ENCODE peak calls at places on chromosomes 11 and 22, in six cellular contexts. R is substantia nigra, O is psoas muscle, N is tibial nerve, Z is ovary, X is neuronal stem cell. H is an unnamed sample.
A peak's percentile ranks its signal among the peaks of the same experiment; 100 is the strongest.

GRCh38 chr11:35949242-35949641 is 5.4 kb downstream of the LDLRAD3 start:
- DNase-seq in R (no peak), O (no peak), N (no peak), Z (no peak), X (no peak), H (no peak)

GRCh38 chr11:17528906-17529813 is 15.1 kb downstream of the USH1C start:
- DNase-seq in R (no peak), O (no peak), N (no peak), Z (no peak), X (no peak), H (no peak)

GRCh38 chr22:48425091-48425506 is 1402.6 kb downstream of the BRD1 start:
- DNase-seq in R (no peak), O (no peak), N (no peak), Z (no peak), X (no peak), H (no peak)

GRCh38 chr11:61725632-61726280 is 26.7 kb upstream of the MYRF start:
- DNase-seq in R (no peak), O (no peak), N (no peak), Z (peak; percentile 65), X (no peak), H (no peak)

GRCh38 chr22:39318507-39319283 is 728 bp downstream of the RPL3 start:
- DNase-seq in R (no peak), O (no peak), N (no peak), Z (no peak), X (no peak), H (no peak)

GRCh38 chr11:2663506-2663905 is 36.3 kb downstream of the KCNQ1OT1 start:
- DNase-seq in R (no peak), O (no peak), N (no peak), Z (no peak), X (no peak), H (no peak)

GRCh38 chr22:50460942-50461341 is 13.9 kb downstream of the SBF1 start:
- DNase-seq in R (no peak), O (no peak), N (no peak), Z (no peak), X (no peak), H (no peak)

GRCh38 chr11:58787903-58788302 is 56.2 kb upstream of the GLYAT start:
- DNase-seq in R (no peak), O (no peak), N (no peak), Z (no peak), X (no peak), H (no peak)

GRCh38 chr11:126024143-126024542 is 38.5 kb downstream of the CDON start:
- DNase-seq in R (no peak), O (no peak), N (no peak), Z (no peak), X (no peak), H (no peak)

GRCh38 chr11:126029805-126030204 is 32.9 kb downstream of the CDON start:
- DNase-seq in R (no peak), O (no peak), N (no peak), Z (no peak), X (no peak), H (no peak)

GRCh38 chr11:126029237-126029636 is 33.4 kb downstream of the CDON start:
- DNase-seq in R (no peak), O (no peak), N (no peak), Z (no peak), X (no peak), H (no peak)

GRCh38 chr11:126025822-126026221 is 36.8 kb downstream of the CDON start:
- DNase-seq in R (no peak), O (no peak), N (no peak), Z (no peak), X (no peak), H (no peak)

GRCh38 chr11:126026579-126026978 is 36.1 kb downstream of the CDON start:
- DNase-seq in R (no peak), O (no peak), N (no peak), Z (no peak), X (no peak), H (no peak)
- H3K27ac ChIP-seq in R (no peak overlapping the region), O (no peak overlapping the region), N (no peak overlapping the region), Z (no peak overlapping the region), X (no peak overlapping the region), H (no peak overlapping the region)

DNA sequence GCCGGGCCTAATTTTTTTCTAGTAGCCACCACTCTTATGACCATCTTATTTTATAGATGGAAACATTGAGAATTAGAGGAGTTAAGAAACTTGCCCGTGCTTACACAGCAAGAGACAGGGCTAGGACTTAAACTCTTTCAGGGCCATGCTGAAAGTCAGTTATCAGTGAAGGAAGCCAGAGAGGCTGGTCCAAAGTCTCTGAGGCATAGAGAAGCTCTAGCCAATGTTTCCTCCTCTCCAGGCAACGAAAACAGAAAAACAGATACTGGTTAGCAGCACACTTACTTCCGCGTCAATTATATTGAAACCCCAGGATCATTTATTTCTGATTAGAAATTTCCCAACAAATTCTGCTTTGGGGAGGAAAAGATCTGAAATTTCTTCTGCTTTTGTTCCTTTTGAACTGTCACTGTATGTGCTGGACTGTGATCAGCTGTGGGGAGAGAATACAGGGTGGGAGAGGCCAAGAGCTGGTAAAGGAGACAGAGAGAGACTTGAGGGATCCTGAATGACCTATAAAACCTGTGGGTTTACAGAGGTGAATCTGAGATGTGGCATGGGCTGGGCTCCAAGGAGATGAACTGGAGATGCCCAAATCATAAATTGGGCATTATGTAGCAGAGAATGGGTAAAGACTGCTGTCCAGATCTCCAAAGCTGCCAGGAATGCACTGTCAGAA is 37.5 kb upstream of the CAPRIN1 start:
- DNase-seq in R (no peak), O (no peak), N (no peak), Z (no peak), X (no peak), H (no peak)
- H3K27ac ChIP-seq in R (no peak overlapping the region), O (no peak overlapping the region), N (no peak overlapping the region), Z (no peak overlapping the region), X (no peak overlapping the region), H (no peak overlapping the region)

GRCh38 chr11:93514712-93515111 is 28.5 kb downstream of the SMCO4 start:
- DNase-seq in R (no peak), O (no peak), N (no peak), Z (no peak), X (no peak), H (no peak)

GRCh38 chr11:93510196-93510898 is 32.8 kb downstream of the SMCO4 start:
- DNase-seq in R (no peak), O (no peak), N (no peak), Z (no peak), X (no peak), H (no peak)

GRCh38 chr11:93512965-93513667 is 30.1 kb downstream of the SMCO4 start:
- DNase-seq in R (no peak), O (no peak), N (no peak), Z (no peak), X (no peak), H (no peak)

GRCh38 chr11:93513763-93514162 is 29.4 kb downstream of the SMCO4 start:
- DNase-seq in R (no peak), O (no peak), N (no peak), Z (no peak), X (no peak), H (no peak)

GRCh38 chr11:93512073-93512475 is 31.1 kb downstream of the SMCO4 start:
- DNase-seq in R (no peak), O (no peak), N (no peak), Z (no peak), X (no peak), H (no peak)
- H3K27ac ChIP-seq in R (no peak overlapping the region), O (no peak overlapping the region), N (no peak overlapping the region), Z (no peak overlapping the region), X (no peak overlapping the region), H (no peak overlapping the region)

GRCh38 chr11:12248330-12248729 is 129.0 kb upstream of the PARVA start:
- DNase-seq in R (peak; percentile 36), O (peak; percentile 35), N (peak; percentile 72), Z (peak; percentile 59), X (no peak), H (peak; percentile 75)
- H3K27ac ChIP-seq in R (no peak overlapping the region), O (no peak overlapping the region), N (no peak overlapping the region), Z (no peak overlapping the region), X (no peak overlapping the region), H (no peak overlapping the region)

GRCh38 chr22:46802608-46803027 is 40.2 kb downstream of the TBC1D22A start:
- DNase-seq in R (no peak), O (no peak), N (no peak), Z (no peak), X (no peak), H (no peak)

GRCh38 chr22:46803031-46803880 is 40.8 kb downstream of the TBC1D22A start:
- DNase-seq in R (no peak), O (no peak), N (no peak), Z (peak; percentile 41), X (peak; percentile 49), H (no peak)

GRCh38 chr22:46800102-46800857 is 37.8 kb downstream of the TBC1D22A start:
- DNase-seq in R (no peak), O (no peak), N (no peak), Z (no peak), X (no peak), H (no peak)

GRCh38 chr22:46801331-46801811 is 38.9 kb downstream of the TBC1D22A start:
- DNase-seq in R (no peak), O (no peak), N (no peak), Z (no peak), X (no peak), H (no peak)

GRCh38 chr22:46801826-46802607 is 39.6 kb downstream of the TBC1D22A start:
- DNase-seq in R (no peak), O (no peak), N (no peak), Z (no peak), X (no peak), H (no peak)
- H3K27ac ChIP-seq in R (no peak overlapping the region), O (no peak overlapping the region), N (no peak overlapping the region), Z (no peak overlapping the region), X (no peak overlapping the region), H (no peak overlapping the region)